ENCODE peak calls at places on chromosome 1, in nine cellular contexts. T, W, F, L, K, E, I, Q and P are unnamed samples.

GRCh38 chr1:225480825-225481434 is 53.1 kb upstream of the LBR start:
- DNase-seq in T (no peak), F (no peak), I (peak; percentile 87), Q (no peak), K (no peak), L (no peak), E (no peak), W (no peak), P (peak; percentile 89)

GRCh38 chr1:100353073-100353801 is 931 bp downstream of the CDC14A start:
- DNase-seq in T (peak; percentile 50), L (no peak), I (no peak), E (peak; percentile 42), K (no peak), Q (no peak), W (peak; percentile 29), F (no peak), P (no peak)

GRCh38 chr1:45535988-45536766 is 14.4 kb upstream of the AKR1A1 start:
- DNase-seq in T (no peak), K (no peak), W (no peak), F (no peak), L (no peak), Q (no peak), I (no peak), E (no peak), P (no peak)

GRCh38 chr1:183069562-183070216 is 46.5 kb downstream of the LAMC1 start:
- DNase-seq in T (no peak), L (no peak), W (no peak), I (no peak), F (no peak), K (peak; percentile 51), Q (no peak), E (no peak), P (no peak)

GRCh38 chr1:121516279-121516967 is 331.6 kb downstream of the SRGAP2C start:
- DNase-seq in L (no peak), Q (no peak), W (peak; percentile 44), F (no peak), T (no peak), I (no peak), K (no peak), E (no peak), P (no peak)

GRCh38 chr1:161738627-161739287 is 10.8 kb upstream of the DUSP12 start:
- DNase-seq in I (peak; percentile 30), K (peak; percentile 49), E (peak; percentile 24), T (peak; percentile 54), F (peak; percentile 41), L (peak; percentile 48), Q (no peak), W (peak; percentile 54), P (no peak)

GRCh38 chr1:21861602-21862429 is 49.8 kb downstream of the LDLRAD2 start:
- DNase-seq in K (peak; percentile 52), F (no peak), Q (no peak), W (no peak), L (no peak), E (no peak), T (no peak), I (no peak), P (no peak)

GRCh38 chr1:211951856-211952255 is 83.5 kb downstream of the INTS7 start:
- DNase-seq in E (no peak), I (no peak), K (peak; percentile 59), W (no peak), F (no peak), L (peak; percentile 33), T (no peak), Q (no peak), P (no peak)

GRCh38 chr1:77704736-77705135 is 22.3 kb upstream of the ZZZ3 start:
- DNase-seq in F (no peak), L (no peak), W (no peak), Q (no peak), E (no peak), K (no peak), T (no peak), I (no peak), P (no peak)

GRCh38 chr1:212446333-212446732 is 13.6 kb downstream of the NENF start:
- DNase-seq in E (no peak), Q (no peak), F (no peak), T (no peak), K (no peak), L (no peak), I (no peak), W (no peak), P (no peak)